ENCODE peak calls at places on chromosomes 6 and 20, in eight cellular contexts. One of them, this sample, is unnamed.

GRCh38 chr6:130252527-130253237 is 29.9 kb upstream of the SAMD3 start:
- DNase-seq in Right ventricle myocardium inferior: no peak
- DNase-seq in dermis blood vessel endothelial cell: no peak
- DNase-seq in astrocyte: no peak
- DNase-seq in GM04504: no peak
- DNase-seq in HFFc6: no peak
- DNase-seq in HCT116: no peak
- DNase-seq in HEK293T: no peak
- DNase-seq in this sample: no peak

GRCh38 chr6:128518531-128519131 is 1.8 kb downstream of the PTPRK start:
- DNase-seq in Right ventricle myocardium inferior: peak
- DNase-seq in astrocyte: no peak
- DNase-seq in HCT116: no peak
- DNase-seq in HFFc6: no peak
- DNase-seq in HEK293T: no peak
- DNase-seq in dermis blood vessel endothelial cell: peak
- DNase-seq in GM04504: no peak
- DNase-seq in this sample: no peak

GRCh38 chr6:53315086-53315724 is 33.5 kb downstream of the ELOVL5 start:
- DNase-seq in Right ventricle myocardium inferior: no peak
- DNase-seq in HCT116: no peak
- DNase-seq in GM04504: no peak
- DNase-seq in HEK293T: no peak
- DNase-seq in astrocyte: no peak
- DNase-seq in dermis blood vessel endothelial cell: no peak
- DNase-seq in HFFc6: no peak
- DNase-seq in this sample: no peak

GRCh38 chr6:2999005-2999620 is 581 bp upstream of the NQO2 start:
- DNase-seq in dermis blood vessel endothelial cell: peak
- DNase-seq in HCT116: no peak
- DNase-seq in Right ventricle myocardium inferior: no peak
- DNase-seq in HFFc6: peak
- DNase-seq in HEK293T: no peak
- DNase-seq in GM04504: no peak
- DNase-seq in astrocyte: peak
- DNase-seq in this sample: peak

GRCh38 chr20:40781340-40781916 is 92.4 kb upstream of the MAFB start:
- DNase-seq in HCT116: no peak
- DNase-seq in Right ventricle myocardium inferior: no peak
- DNase-seq in HEK293T: no peak
- DNase-seq in GM04504: no peak
- DNase-seq in HFFc6: no peak
- DNase-seq in dermis blood vessel endothelial cell: no peak
- DNase-seq in astrocyte: no peak
- DNase-seq in this sample: no peak

GRCh38 chr6:25056130-25056529 is 120.4 kb upstream of the RIPOR2 start:
- DNase-seq in Right ventricle myocardium inferior: no peak
- DNase-seq in dermis blood vessel endothelial cell: no peak
- DNase-seq in HEK293T: no peak
- DNase-seq in HFFc6: no peak
- DNase-seq in HCT116: no peak
- DNase-seq in astrocyte: no peak
- DNase-seq in GM04504: no peak
- DNase-seq in this sample: peak

GRCh38 chr6:168937061-168937460 is 316.6 kb downstream of the THBS2 start:
- DNase-seq in astrocyte: peak
- DNase-seq in dermis blood vessel endothelial cell: no peak
- DNase-seq in Right ventricle myocardium inferior: no peak
- DNase-seq in HEK293T: no peak
- DNase-seq in GM04504: no peak
- DNase-seq in HFFc6: peak
- DNase-seq in HCT116: no peak
- DNase-seq in this sample: peak

GRCh38 chr6:17712573-17712972 is 5.8 kb upstream of the NUP153 start:
- DNase-seq in GM04504: no peak
- DNase-seq in astrocyte: no peak
- DNase-seq in dermis blood vessel endothelial cell: no peak
- DNase-seq in Right ventricle myocardium inferior: no peak
- DNase-seq in HFFc6: no peak
- DNase-seq in HEK293T: no peak
- DNase-seq in HCT116: no peak
- DNase-seq in this sample: no peak

GRCh38 chr20:10555865-10556308 is 117.9 kb downstream of the JAG1 start:
- DNase-seq in dermis blood vessel endothelial cell: peak
- DNase-seq in HFFc6: peak
- DNase-seq in HCT116: no peak
- DNase-seq in Right ventricle myocardium inferior: no peak
- DNase-seq in HEK293T: no peak
- DNase-seq in astrocyte: peak
- DNase-seq in GM04504: peak
- DNase-seq in this sample: peak

GRCh38 chr6:139863964-139864363 is 489.5 kb upstream of the CITED2 start:
- DNase-seq in HCT116: no peak
- DNase-seq in Right ventricle myocardium inferior: no peak
- DNase-seq in HEK293T: no peak
- DNase-seq in astrocyte: no peak
- DNase-seq in HFFc6: no peak
- DNase-seq in dermis blood vessel endothelial cell: no peak
- DNase-seq in GM04504: no peak
- DNase-seq in this sample: no peak

GRCh38 chr6:83509416-83509815 is 2.9 kb upstream of the PRSS35 start:
- DNase-seq in dermis blood vessel endothelial cell: no peak
- DNase-seq in astrocyte: peak
- DNase-seq in Right ventricle myocardium inferior: no peak
- DNase-seq in HFFc6: peak
- DNase-seq in HEK293T: no peak
- DNase-seq in GM04504: no peak
- DNase-seq in HCT116: no peak
- DNase-seq in this sample: peak

GRCh38 chr6:118012944-118013343 is 105.9 kb downstream of the SLC35F1 start:
- DNase-seq in HEK293T: no peak
- DNase-seq in HFFc6: no peak
- DNase-seq in dermis blood vessel endothelial cell: no peak
- DNase-seq in Right ventricle myocardium inferior: no peak
- DNase-seq in astrocyte: no peak
- DNase-seq in HCT116: no peak
- DNase-seq in GM04504: no peak
- DNase-seq in this sample: no peak

GRCh38 chr20:50172347-50173013 is 18.1 kb upstream of the CEBPB start:
- DNase-seq in HCT116: no peak
- DNase-seq in astrocyte: peak
- DNase-seq in dermis blood vessel endothelial cell: peak
- DNase-seq in Right ventricle myocardium inferior: peak
- DNase-seq in HFFc6: no peak
- DNase-seq in GM04504: no peak
- DNase-seq in HEK293T: peak
- DNase-seq in this sample: peak

GRCh38 chr6:119076173-119076965 is 2.1 kb downstream of the FAM184A start:
- DNase-seq in HEK293T: no peak
- DNase-seq in Right ventricle myocardium inferior: no peak
- DNase-seq in GM04504: no peak
- DNase-seq in dermis blood vessel endothelial cell: no peak
- DNase-seq in HCT116: no peak
- DNase-seq in astrocyte: no peak
- DNase-seq in HFFc6: no peak
- DNase-seq in this sample: no peak

GRCh38 chr6:5323979-5324378 is 62.7 kb downstream of the FARS2 start:
- DNase-seq in HEK293T: no peak
- DNase-seq in dermis blood vessel endothelial cell: no peak
- DNase-seq in GM04504: no peak
- DNase-seq in Right ventricle myocardium inferior: no peak
- DNase-seq in HFFc6: no peak
- DNase-seq in astrocyte: no peak
- DNase-seq in HCT116: no peak
- DNase-seq in this sample: no peak

GRCh38 chr20:64077094-64077493 is 2.2 kb downstream of the RGS19 start:
- DNase-seq in Right ventricle myocardium inferior: peak
- DNase-seq in GM04504: no peak
- DNase-seq in dermis blood vessel endothelial cell: no peak
- DNase-seq in HCT116: no peak
- DNase-seq in HFFc6: no peak
- DNase-seq in astrocyte: no peak
- DNase-seq in HEK293T: no peak
- DNase-seq in this sample: no peak

GRCh38 chr20:46040902-46041535 is 12.0 kb downstream of the SLC12A5 start:
- DNase-seq in HFFc6: peak
- DNase-seq in Right ventricle myocardium inferior: no peak
- DNase-seq in dermis blood vessel endothelial cell: peak
- DNase-seq in GM04504: no peak
- DNase-seq in HEK293T: peak
- DNase-seq in HCT116: no peak
- DNase-seq in astrocyte: peak
- DNase-seq in this sample: peak

GRCh38 chr6:128259036-128259734 is 261.2 kb downstream of the PTPRK start:
- DNase-seq in GM04504: no peak
- DNase-seq in Right ventricle myocardium inferior: no peak
- DNase-seq in HFFc6: no peak
- DNase-seq in dermis blood vessel endothelial cell: no peak
- DNase-seq in astrocyte: no peak
- DNase-seq in HEK293T: no peak
- DNase-seq in HCT116: no peak
- DNase-seq in this sample: no peak

GRCh38 chr6:14221564-14222297 is 104.2 kb downstream of the CD83 start:
- DNase-seq in astrocyte: no peak
- DNase-seq in GM04504: no peak
- DNase-seq in dermis blood vessel endothelial cell: no peak
- DNase-seq in HFFc6: no peak
- DNase-seq in HCT116: no peak
- DNase-seq in Right ventricle myocardium inferior: no peak
- DNase-seq in HEK293T: no peak
- DNase-seq in this sample: no peak

This sample was measured in M059J.